ENCODE peak calls at places on chromosomes 3 and 15, in five cellular contexts. N is A549, F is tibial nerve, A is heart left ventricle, B is cardiac muscle cell. T is an unnamed sample.

GRCh38 chr3:58497074-58497473 is 5.2 kb downstream of the KCTD6 start:
- DNase-seq in B (no peak), A (no peak), N (no peak), F (no peak), T (no peak)

GRCh38 chr15:101161656-101162055 is 90.2 kb downstream of the CHSY1 start:
- DNase-seq in B (no peak), A (no peak), F (no peak), N (no peak), T (no peak)

GRCh38 chr15:62658498-62658897 is 384.0 kb upstream of the TPM1 start:
- DNase-seq in N (no peak), B (no peak), A (peak; percentile 33), F (no peak), T (no peak)

GRCh38 chr3:20865811-20866210 is 679.8 kb upstream of the SGO1 start:
- DNase-seq in N (no peak), A (no peak), F (no peak), B (no peak), T (no peak)

GRCh38 chr3:156761713-156762575 is 64.2 kb upstream of the LEKR1 start:
- DNase-seq in B (no peak), F (no peak), N (no peak), A (no peak), T (no peak)

GRCh38 chr3:113039546-113039945 is 48.8 kb downstream of the GTPBP8 start:
- DNase-seq in N (no peak), B (no peak), A (no peak), F (no peak), T (no peak)

GRCh38 chr15:63599401-63600000 is 2.3 kb downstream of the FBXL22 start:
- DNase-seq in B (peak; percentile 50), F (no peak), A (peak; percentile 80), N (peak; percentile 74), T (peak; percentile 66)

GRCh38 chr3:107868449-107868848 is 222.4 kb downstream of the CD47 start:
- DNase-seq in F (no peak), N (no peak), A (no peak), B (no peak), T (no peak)

GRCh38 chr15:99430881-99431401 is 134.8 kb upstream of the MEF2A start:
- DNase-seq in F (no peak), B (no peak), A (no peak), N (no peak), T (peak; percentile 4)

GRCh38 chr3:139355502-139355901 is 11.7 kb downstream of the MRPS22 start:
- DNase-seq in F (no peak), B (no peak), N (no peak), A (no peak), T (no peak)

GRCh38 chr3:149501524-149501923 is 27.0 kb downstream of the TM4SF4 start:
- DNase-seq in B (no peak), F (no peak), N (no peak), A (no peak), T (no peak)

GRCh38 chr3:55006277-55006676 is 78.4 kb upstream of the LRTM1 start:
- DNase-seq in A (no peak), B (no peak), N (no peak), F (no peak), T (no peak)

GRCh38 chr3:154972951-154973350 is 107.2 kb upstream of the MME start:
- DNase-seq in B (no peak), F (peak; percentile 47), A (no peak), N (no peak), T (no peak)

GRCh38 chr3:148697311-148698189 is at the start of gene AGTR1:
- DNase-seq in B (peak; percentile 67), N (peak; percentile 28), A (peak; percentile 83), F (peak; percentile 78), T (peak; percentile 91)

GRCh38 chr3:30606301-30607031 is at the start of gene TGFBR2:
- DNase-seq in B (peak; percentile 92), N (peak; percentile 96), F (peak; percentile 93), A (peak; percentile 97), T (peak; percentile 96)
- H3K4me3 ChIP-seq in B (peak within 1 kb of the TSS; percentile 65), N (peak within 1 kb of the TSS; percentile 95), F (peak within 1 kb of the TSS; percentile 98), A (peak within 1 kb of the TSS; percentile 94), T (peak within 1 kb of the TSS; percentile 89)

GRCh38 chr3:75727985-75728384 is 57.4 kb downstream of the ZNF717 start:
- DNase-seq in F (no peak), B (no peak), N (no peak), A (no peak), T (no peak)
- H3K9me3 ChIP-seq in F (peaks cover 3% of the 10 kb centered on the region), B (no peaks in the 10 kb centered on the region), N (peaks cover 8% of the 10 kb centered on the region), A (peaks cover 41% of the 10 kb centered on the region), T (peaks cover 58% of the 10 kb centered on the region)

GRCh38 chr15:66389859-66390382 is 3.2 kb downstream of the MAP2K1 start:
- DNase-seq in F (no peak), B (no peak), N (no peak), A (no peak), T (no peak)
- H3K27ac ChIP-seq in F (no peak overlapping the region), B (no peak overlapping the region), N (no peak overlapping the region), A (no peak overlapping the region), T (peak overlapping the region; percentile 52)

GRCh38 chr3:143998266-143998665 is 26.6 kb downstream of the DIPK2A start:
- DNase-seq in F (peak; percentile 7), A (no peak), N (no peak), B (no peak), T (no peak)
- H3K4me3 ChIP-seq in F (no peak overlapping the region), A (no peak overlapping the region), N (no peak overlapping the region), B (no peak overlapping the region), T (no peak overlapping the region)

GRCh38 chr15:20294651-20295237 is 246.9 kb downstream of the GOLGA6L6 start:
- DNase-seq in F (no peak), A (no peak), N (no peak), B (no peak), T (peak; percentile 63)

GRCh38 chr15:20295238-20295811 is 246.3 kb downstream of the GOLGA6L6 start:
- DNase-seq in N (no peak), A (no peak), F (no peak), B (no peak), T (no peak)
- H3K9me3 ChIP-seq in N (peaks cover 21% of the 10 kb centered on the region), A (no peaks in the 10 kb centered on the region), F (no peaks in the 10 kb centered on the region), B (peaks cover 30% of the 10 kb centered on the region), T (no peaks in the 10 kb centered on the region)

GRCh38 chr15:56792211-56792610 is 58.9 kb upstream of the ZNF280D start:
- DNase-seq in A (no peak), B (no peak), N (no peak), F (no peak), T (no peak)

GRCh38 chr15:56795400-56795983 is 62.2 kb upstream of the ZNF280D start:
- DNase-seq in B (no peak), F (no peak), N (no peak), A (no peak), T (no peak)

GRCh38 chr15:56797720-56798275 is 64.5 kb upstream of the ZNF280D start:
- DNase-seq in B (no peak), F (no peak), N (no peak), A (no peak), T (no peak)

GRCh38 chr15:56794150-56794922 is 61.0 kb upstream of the ZNF280D start:
- DNase-seq in B (no peak), A (no peak), N (no peak), F (no peak), T (no peak)

GRCh38 chr15:56794923-56795329 is 61.6 kb upstream of the ZNF280D start:
- DNase-seq in N (no peak), B (no peak), F (no peak), A (no peak), T (no peak)
- H3K27ac ChIP-seq in N (no peak overlapping the region), B (no peak overlapping the region), F (no peak overlapping the region), A (peak overlapping the region; percentile 64), T (peak overlapping the region; percentile 63)

DNA sequence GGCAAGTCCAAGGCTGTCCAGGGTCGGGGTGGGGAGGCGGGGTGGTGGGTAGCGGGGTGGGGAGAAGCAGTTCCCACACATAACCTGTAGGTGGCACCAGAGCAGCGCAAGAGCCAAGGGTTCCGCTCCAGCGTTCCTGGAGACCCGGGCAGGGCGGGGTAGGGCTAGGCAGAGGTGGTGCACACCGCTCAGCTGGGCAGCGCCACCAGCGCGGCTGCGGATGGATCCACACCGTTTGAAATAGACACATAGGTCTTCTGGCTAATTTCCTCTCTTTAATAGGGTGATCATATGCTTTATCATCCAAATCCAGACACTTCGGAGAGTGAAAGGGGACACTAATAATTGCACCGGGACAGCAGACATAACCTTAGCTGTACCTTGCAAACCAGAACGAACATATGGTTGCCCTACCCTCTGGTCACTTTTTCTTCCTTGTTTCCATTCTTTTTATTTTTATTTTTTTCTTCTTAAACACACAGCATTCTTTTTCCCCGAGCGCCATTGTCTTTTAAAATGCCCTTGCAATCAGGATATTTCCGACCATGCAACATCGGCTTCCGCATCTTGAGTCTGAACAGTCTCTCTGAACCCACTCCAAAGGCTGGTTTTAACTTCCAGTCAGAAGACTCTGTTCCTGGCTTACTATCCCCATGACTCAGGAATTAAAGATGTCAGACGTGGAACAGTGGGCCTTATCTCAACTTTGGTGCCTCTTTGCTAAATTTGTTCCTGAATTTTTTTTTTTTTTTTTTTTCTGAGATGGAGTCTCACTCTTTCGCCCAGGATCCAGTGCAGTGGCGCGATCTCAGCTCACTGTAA is 12.5 kb upstream of the ZSCAN2 start:
- DNase-seq in B (peak; percentile 93), N (peak; percentile 98), F (peak; percentile 68), A (peak; percentile 91), T (peak; percentile 85)
- H3K4me3 ChIP-seq in B (no peak overlapping the region), N (peak overlapping the region; percentile 33), F (peak overlapping the region; percentile 17), A (no peak overlapping the region), T (peak overlapping the region; percentile 60)

DNA sequence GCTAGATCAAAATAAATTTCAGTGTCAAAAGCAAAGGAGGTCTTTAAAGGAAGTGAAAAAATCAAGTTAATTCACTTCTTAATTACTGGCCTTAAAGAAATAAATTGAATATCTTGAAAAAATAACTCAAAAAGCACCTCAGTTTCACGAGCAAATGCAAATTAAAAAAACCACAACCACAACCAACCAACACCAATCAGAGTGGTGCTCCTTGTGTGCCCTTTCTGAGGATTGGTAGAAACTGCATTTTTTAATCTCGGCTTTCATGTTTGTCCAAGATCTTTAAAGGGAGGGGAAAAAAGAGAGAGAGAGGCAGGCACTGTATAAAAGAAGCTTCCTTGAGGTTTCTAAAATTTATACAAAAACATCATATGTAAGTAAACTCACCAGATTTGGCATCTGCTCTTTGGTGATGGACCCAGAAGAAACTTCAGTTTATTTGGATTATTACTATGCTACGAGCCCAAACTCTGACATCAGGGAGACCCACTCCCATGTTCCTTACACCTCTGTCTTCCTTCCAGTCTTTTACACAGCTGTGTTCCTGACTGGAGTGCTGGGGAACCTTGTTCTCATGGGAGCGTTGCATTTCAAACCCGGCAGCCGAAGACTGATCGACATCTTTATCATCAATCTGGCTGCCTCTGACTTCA is at the start of gene GPR15:
- DNase-seq in A (no peak), F (no peak), B (no peak), N (no peak), T (no peak)
- H3K9me3 ChIP-seq in A (no peaks in the 10 kb centered on the region), F (no peaks in the 10 kb centered on the region), B (no peaks in the 10 kb centered on the region), N (no peaks in the 10 kb centered on the region), T (no peaks in the 10 kb centered on the region)